ENCODE peak calls at places on chromosome 1, in five cellular contexts. Q is neuronal stem cell; Y is lower leg skin; V is CD8-positive, alpha-beta memory T cell; H is amygdala. P is an unnamed sample.

GRCh38 chr1:234602334-234603220 is 7.4 kb downstream of the IRF2BP2 start:
- DNase-seq in Q (no peak), Y (peak), V (no peak), H (no peak), P (peak)

GRCh38 chr1:110309768-110310167 is 29.4 kb upstream of the RBM15 start:
- DNase-seq in Q (no peak), Y (no peak), V (no peak), H (no peak), P (peak)

GRCh38 chr1:156145622-156146005 is 7.8 kb upstream of the SEMA4A start:
- DNase-seq in Q (no peak), Y (no peak), V (no peak), H (no peak), P (no peak)

GRCh38 chr1:169113613-169114119 is 7.2 kb downstream of the ATP1B1 start:
- DNase-seq in Q (no peak), Y (no peak), V (no peak), H (no peak), P (no peak)

GRCh38 chr1:178941261-178941689 is 70.4 kb upstream of the ANGPTL1 start:
- DNase-seq in Q (no peak), Y (peak), V (no peak), H (no peak), P (no peak)

GRCh38 chr1:93178418-93178817 is 1.8 kb downstream of the TMED5 start:
- DNase-seq in Q (no peak), Y (no peak), V (no peak), H (no peak), P (peak)

GRCh38 chr1:14055442-14056225 is 355.6 kb downstream of the PRDM2 start:
- DNase-seq in Q (no peak), Y (no peak), V (no peak), H (no peak), P (peak)

GRCh38 chr1:109131059-109131458 is 17.1 kb downstream of the ELAPOR1 start:
- DNase-seq in Q (no peak), Y (no peak), V (no peak), H (no peak), P (no peak)